ENCODE peak calls at places on chromosomes 3 and 15, in six cellular contexts. One of them, this sample, is unnamed.

GRCh38 chr15:42140383-42141070 is 15.9 kb downstream of the PLA2G4F start:
- DNase-seq in foreskin fibroblast: no peak
- DNase-seq in heart left ventricle: no peak
- DNase-seq in PC-3: no peak
- DNase-seq in choroid plexus epithelial cell: no peak
- DNase-seq in breast epithelium: no peak
- DNase-seq in this sample: no peak

GRCh38 chr15:78131295-78132021 is at the start of gene CIB2:
- DNase-seq in breast epithelium: no peak
- DNase-seq in foreskin fibroblast: peak; percentile 51
- DNase-seq in choroid plexus epithelial cell: peak; percentile 46
- DNase-seq in PC-3: peak; percentile 56
- DNase-seq in heart left ventricle: peak; percentile 78
- DNase-seq in this sample: peak; percentile 53

GRCh38 chr3:2098398-2099027 is at the start of gene CNTN4:
- DNase-seq in foreskin fibroblast: no peak
- DNase-seq in breast epithelium: peak; percentile 72
- DNase-seq in heart left ventricle: peak; percentile 32
- DNase-seq in choroid plexus epithelial cell: peak; percentile 1
- DNase-seq in PC-3: no peak
- DNase-seq in this sample: no peak

GRCh38 chr3:139103484-139103883 is 58.8 kb upstream of the PRR23C start:
- DNase-seq in choroid plexus epithelial cell: no peak
- DNase-seq in PC-3: no peak
- DNase-seq in foreskin fibroblast: no peak
- DNase-seq in heart left ventricle: no peak
- DNase-seq in breast epithelium: no peak
- DNase-seq in this sample: no peak

GRCh38 chr3:107796786-107797185 is 274.0 kb downstream of the BBX start:
- DNase-seq in PC-3: no peak
- DNase-seq in foreskin fibroblast: peak; percentile 20
- DNase-seq in heart left ventricle: no peak
- DNase-seq in breast epithelium: no peak
- DNase-seq in choroid plexus epithelial cell: peak; percentile 93
- DNase-seq in this sample: peak; percentile 76

GRCh38 chr3:11480663-11481298 is 162.9 kb downstream of the VGLL4 start:
- DNase-seq in choroid plexus epithelial cell: peak; percentile 50
- DNase-seq in PC-3: no peak
- DNase-seq in breast epithelium: no peak
- DNase-seq in heart left ventricle: no peak
- DNase-seq in foreskin fibroblast: no peak
- DNase-seq in this sample: no peak

GRCh38 chr15:98907921-98908490 is 99.6 kb downstream of the PGPEP1L start:
- DNase-seq in choroid plexus epithelial cell: no peak
- DNase-seq in heart left ventricle: no peak
- DNase-seq in foreskin fibroblast: no peak
- DNase-seq in breast epithelium: no peak
- DNase-seq in PC-3: no peak
- DNase-seq in this sample: no peak

GRCh38 chr15:83248151-83248851 is 36.2 kb downstream of the BNC1 start:
- DNase-seq in foreskin fibroblast: peak; percentile 47
- DNase-seq in breast epithelium: no peak
- DNase-seq in PC-3: peak; percentile 94
- DNase-seq in heart left ventricle: no peak
- DNase-seq in choroid plexus epithelial cell: peak; percentile 85
- DNase-seq in this sample: peak; percentile 86

GRCh38 chr15:50764331-50765201 is 940 bp downstream of the SPPL2A start:
- DNase-seq in breast epithelium: no peak
- DNase-seq in heart left ventricle: no peak
- DNase-seq in PC-3: peak; percentile 2
- DNase-seq in choroid plexus epithelial cell: peak; percentile 47
- DNase-seq in foreskin fibroblast: no peak
- DNase-seq in this sample: peak; percentile 29

GRCh38 chr3:194713299-194714121 is 27.8 kb downstream of the FAM43A start:
- DNase-seq in heart left ventricle: no peak
- DNase-seq in choroid plexus epithelial cell: no peak
- DNase-seq in PC-3: no peak
- DNase-seq in foreskin fibroblast: no peak
- DNase-seq in breast epithelium: no peak
- DNase-seq in this sample: no peak

GRCh38 chr3:41323860-41324259 is 124.6 kb downstream of the CTNNB1 start:
- DNase-seq in breast epithelium: no peak
- DNase-seq in foreskin fibroblast: no peak
- DNase-seq in heart left ventricle: no peak
- DNase-seq in PC-3: no peak
- DNase-seq in choroid plexus epithelial cell: peak; percentile 29
- DNase-seq in this sample: no peak

GRCh38 chr3:125651246-125651645 is 55.9 kb upstream of the OSBPL11 start:
- DNase-seq in choroid plexus epithelial cell: peak; percentile 40
- DNase-seq in heart left ventricle: no peak
- DNase-seq in breast epithelium: no peak
- DNase-seq in PC-3: peak; percentile 27
- DNase-seq in foreskin fibroblast: no peak
- DNase-seq in this sample: no peak

GRCh38 chr3:57179580-57180410 is 14.6 kb upstream of the IL17RD start:
- DNase-seq in PC-3: peak; percentile 59
- DNase-seq in choroid plexus epithelial cell: peak; percentile 67
- DNase-seq in foreskin fibroblast: no peak
- DNase-seq in breast epithelium: no peak
- DNase-seq in heart left ventricle: no peak
- DNase-seq in this sample: peak; percentile 49

GRCh38 chr3:137105277-137105977 is 147.6 kb downstream of the IL20RB start:
- DNase-seq in PC-3: peak; percentile 75
- DNase-seq in foreskin fibroblast: peak; percentile 39
- DNase-seq in choroid plexus epithelial cell: peak; percentile 81
- DNase-seq in breast epithelium: no peak
- DNase-seq in heart left ventricle: no peak
- DNase-seq in this sample: peak; percentile 77

GRCh38 chr3:72679540-72680198 is 168.6 kb downstream of the SHQ1 start:
- DNase-seq in choroid plexus epithelial cell: no peak
- DNase-seq in breast epithelium: no peak
- DNase-seq in heart left ventricle: no peak
- DNase-seq in foreskin fibroblast: no peak
- DNase-seq in PC-3: no peak
- DNase-seq in this sample: no peak

GRCh38 chr3:110027446-110027845 is 690.1 kb upstream of the DPPA4 start:
- DNase-seq in choroid plexus epithelial cell: peak; percentile 31
- DNase-seq in heart left ventricle: no peak
- DNase-seq in breast epithelium: no peak
- DNase-seq in foreskin fibroblast: peak; percentile 77
- DNase-seq in PC-3: peak; percentile 48
- DNase-seq in this sample: peak; percentile 56

GRCh38 chr3:87732294-87732693 is 326.5 kb downstream of the CGGBP1 start:
- DNase-seq in choroid plexus epithelial cell: no peak
- DNase-seq in PC-3: no peak
- DNase-seq in foreskin fibroblast: no peak
- DNase-seq in heart left ventricle: no peak
- DNase-seq in breast epithelium: no peak
- DNase-seq in this sample: no peak

GRCh38 chr3:168455814-168456213 is 360.1 kb upstream of the GOLIM4 start:
- DNase-seq in breast epithelium: no peak
- DNase-seq in PC-3: no peak
- DNase-seq in heart left ventricle: no peak
- DNase-seq in choroid plexus epithelial cell: no peak
- DNase-seq in foreskin fibroblast: no peak
- DNase-seq in this sample: no peak

GRCh38 chr15:74863239-74864056 is 9.7 kb downstream of the SCAMP2 start:
- DNase-seq in PC-3: peak; percentile 63
- DNase-seq in heart left ventricle: no peak
- DNase-seq in breast epithelium: no peak
- DNase-seq in choroid plexus epithelial cell: peak; percentile 29
- DNase-seq in foreskin fibroblast: no peak
- DNase-seq in this sample: peak; percentile 8

GRCh38 chr3:158562674-158563073 is 8.3 kb upstream of the MLF1 start:
- DNase-seq in foreskin fibroblast: no peak
- DNase-seq in heart left ventricle: no peak
- DNase-seq in choroid plexus epithelial cell: no peak
- DNase-seq in PC-3: no peak
- DNase-seq in breast epithelium: no peak
- DNase-seq in this sample: no peak

GRCh38 chr15:44188810-44189209 is 6.3 kb downstream of the FRMD5 start:
- DNase-seq in choroid plexus epithelial cell: no peak
- DNase-seq in heart left ventricle: no peak
- DNase-seq in PC-3: no peak
- DNase-seq in breast epithelium: no peak
- DNase-seq in foreskin fibroblast: no peak
- DNase-seq in this sample: no peak

GRCh38 chr15:36671017-36671416 is 91.6 kb downstream of the CDIN1 start:
- DNase-seq in choroid plexus epithelial cell: no peak
- DNase-seq in breast epithelium: no peak
- DNase-seq in foreskin fibroblast: no peak
- DNase-seq in PC-3: no peak
- DNase-seq in heart left ventricle: no peak
- DNase-seq in this sample: no peak

GRCh38 chr15:63110428-63111026 is 11.1 kb upstream of the LACTB start:
- DNase-seq in PC-3: no peak
- DNase-seq in foreskin fibroblast: no peak
- DNase-seq in heart left ventricle: no peak
- DNase-seq in choroid plexus epithelial cell: no peak
- DNase-seq in breast epithelium: no peak
- DNase-seq in this sample: no peak

GRCh38 chr15:93298901-93299300 is 209.9 kb upstream of the RGMA start:
- DNase-seq in heart left ventricle: peak; percentile 40
- DNase-seq in PC-3: no peak
- DNase-seq in breast epithelium: no peak
- DNase-seq in choroid plexus epithelial cell: no peak
- DNase-seq in foreskin fibroblast: no peak
- DNase-seq in this sample: no peak

GRCh38 chr15:68204361-68204760 is 771 bp downstream of the CALML4 start:
- DNase-seq in PC-3: no peak
- DNase-seq in choroid plexus epithelial cell: no peak
- DNase-seq in foreskin fibroblast: no peak
- DNase-seq in heart left ventricle: no peak
- DNase-seq in breast epithelium: no peak
- DNase-seq in this sample: no peak
- H3K4me3 ChIP-seq in PC-3: no peak overlapping the region
- H3K4me3 ChIP-seq in choroid plexus epithelial cell: no peak overlapping the region
- H3K4me3 ChIP-seq in foreskin fibroblast: no peak overlapping the region
- H3K4me3 ChIP-seq in heart left ventricle: no peak overlapping the region
- H3K4me3 ChIP-seq in breast epithelium: no peak overlapping the region
- H3K4me3 ChIP-seq in this sample: no peak overlapping the region

DNA sequence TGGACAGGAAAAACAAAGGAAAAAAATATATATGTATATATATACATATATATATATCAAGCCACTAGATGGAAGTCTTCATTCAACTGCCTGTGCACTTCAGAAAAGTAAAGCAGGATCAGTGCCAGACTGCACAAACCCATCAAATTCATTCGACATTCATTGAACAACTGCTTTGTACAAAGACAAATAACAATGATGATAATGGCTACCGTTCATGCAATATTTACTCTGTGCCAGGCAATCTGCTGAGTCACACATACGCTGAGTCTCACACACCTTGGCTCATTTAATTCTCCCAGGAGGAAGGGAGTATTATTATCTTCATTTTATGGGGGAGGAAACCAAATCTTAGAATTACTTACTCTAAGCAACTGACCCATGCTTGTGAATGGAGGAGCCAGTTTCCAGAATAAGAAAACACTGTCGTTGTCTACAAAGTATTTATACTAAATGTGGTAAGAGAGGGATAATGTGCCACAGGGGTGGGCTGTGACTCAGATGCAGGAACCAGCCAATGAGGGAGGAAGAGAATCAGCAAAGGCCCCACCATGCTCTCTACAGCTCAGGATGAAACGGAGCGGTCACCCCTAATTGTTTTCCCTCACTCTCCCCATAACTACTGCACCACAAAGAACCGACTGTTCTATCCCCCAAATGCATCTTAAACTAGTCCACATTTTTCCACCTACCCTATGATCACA is 44.4 kb downstream of the BFSP2 start:
- DNase-seq in PC-3: peak; percentile 91
- DNase-seq in choroid plexus epithelial cell: peak; percentile 56
- DNase-seq in breast epithelium: no peak
- DNase-seq in heart left ventricle: no peak
- DNase-seq in foreskin fibroblast: no peak
- DNase-seq in this sample: peak; percentile 73
- TF ChIP-seq CTCF in PC-3: peak; percentile 26
- TF ChIP-seq CTCF in choroid plexus epithelial cell: peak; percentile 30
- TF ChIP-seq CTCF in breast epithelium: no peak
- TF ChIP-seq CTCF in heart left ventricle: no peak
- TF ChIP-seq CTCF in foreskin fibroblast: no peak
- TF ChIP-seq CTCF in this sample: no peak

DNA sequence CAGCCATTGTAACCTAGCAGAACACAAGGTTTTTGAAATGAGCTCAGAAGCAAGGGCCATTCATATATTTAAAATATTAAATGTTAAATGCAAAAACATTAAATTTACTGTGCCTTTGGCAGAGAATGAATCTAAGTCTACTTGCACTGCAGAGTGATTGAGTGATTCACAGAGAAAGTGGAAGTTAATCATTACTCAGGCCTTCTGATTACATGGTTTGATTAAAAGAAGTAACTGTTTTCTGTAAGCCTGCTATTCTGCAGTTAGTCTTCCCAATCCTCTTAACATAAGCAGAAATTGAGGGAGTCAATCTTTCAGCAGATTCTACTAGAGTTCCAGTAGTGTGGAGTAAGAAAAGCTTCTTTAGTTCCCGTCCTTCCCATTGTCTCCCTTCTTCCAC is 1.5 kb downstream of the NLGN1 start:
- DNase-seq in heart left ventricle: no peak
- DNase-seq in choroid plexus epithelial cell: no peak
- DNase-seq in PC-3: no peak
- DNase-seq in breast epithelium: no peak
- DNase-seq in foreskin fibroblast: no peak
- DNase-seq in this sample: no peak
- H3K4me3 ChIP-seq in heart left ventricle: peak overlapping the region; percentile 80
- H3K4me3 ChIP-seq in choroid plexus epithelial cell: no peak overlapping the region
- H3K4me3 ChIP-seq in PC-3: no peak overlapping the region
- H3K4me3 ChIP-seq in breast epithelium: no peak overlapping the region
- H3K4me3 ChIP-seq in foreskin fibroblast: peak overlapping the region; percentile 74
- H3K4me3 ChIP-seq in this sample: no peak overlapping the region

GRCh38 chr15:69412274-69412673 is 1.9 kb upstream of the KIF23 start:
- DNase-seq in heart left ventricle: no peak
- DNase-seq in breast epithelium: no peak
- DNase-seq in choroid plexus epithelial cell: no peak
- DNase-seq in PC-3: no peak
- DNase-seq in foreskin fibroblast: no peak
- DNase-seq in this sample: no peak

GRCh38 chr15:69408841-69409240 is 5.3 kb upstream of the KIF23 start:
- DNase-seq in heart left ventricle: no peak
- DNase-seq in breast epithelium: no peak
- DNase-seq in PC-3: no peak
- DNase-seq in foreskin fibroblast: no peak
- DNase-seq in choroid plexus epithelial cell: no peak
- DNase-seq in this sample: no peak

GRCh38 chr15:69412701-69413100 is 1.4 kb upstream of the KIF23 start:
- DNase-seq in breast epithelium: no peak
- DNase-seq in heart left ventricle: no peak
- DNase-seq in foreskin fibroblast: no peak
- DNase-seq in PC-3: no peak
- DNase-seq in choroid plexus epithelial cell: no peak
- DNase-seq in this sample: no peak

GRCh38 chr15:69407719-69408400 is 6.3 kb upstream of the KIF23 start:
- DNase-seq in foreskin fibroblast: no peak
- DNase-seq in breast epithelium: no peak
- DNase-seq in choroid plexus epithelial cell: no peak
- DNase-seq in PC-3: no peak
- DNase-seq in heart left ventricle: no peak
- DNase-seq in this sample: no peak

GRCh38 chr15:69410290-69410874 is 3.8 kb upstream of the KIF23 start:
- DNase-seq in breast epithelium: no peak
- DNase-seq in heart left ventricle: peak; percentile 54
- DNase-seq in choroid plexus epithelial cell: peak; percentile 44
- DNase-seq in foreskin fibroblast: peak; percentile 37
- DNase-seq in PC-3: peak; percentile 85
- DNase-seq in this sample: peak; percentile 26
- TF ChIP-seq CTCF in breast epithelium: no peak
- TF ChIP-seq CTCF in heart left ventricle: no peak
- TF ChIP-seq CTCF in choroid plexus epithelial cell: peak; percentile 37
- TF ChIP-seq CTCF in foreskin fibroblast: peak; percentile 26
- TF ChIP-seq CTCF in PC-3: peak; percentile 86
- TF ChIP-seq CTCF in this sample: peak; percentile 28

This sample was measured in fibroblast of pulmonary artery.